ENCODE peak calls at places on chromosome 21, in ten cellular contexts. P is left ventricle myocardium inferior, W is fibroblast of lung, D is GM23338, B is NT2/D1, R is transverse colon, X is astrocyte of the spinal cord, O is body of pancreas, G is upper lobe of right lung, F is dorsolateral prefrontal cortex. Q is an unnamed sample.

GRCh38 chr21:45258476-45258875 is 29.2 kb downstream of the POFUT2 start:
- DNase-seq in P (no peak), W (no peak), D (no peak), B (no peak), R (no peak), X (no peak), O (no peak), G (peak; percentile 52), F (no peak), Q (no peak)

GRCh38 chr21:45698493-45698947 is 55.0 kb downstream of the PCBP3 start:
- DNase-seq in P (peak; percentile 59), W (peak; percentile 94), D (no peak), B (no peak), R (peak; percentile 36), X (peak; percentile 96), O (peak; percentile 65), G (no peak), F (no peak), Q (no peak)

GRCh38 chr21:43972850-43973633 is 39.1 kb upstream of the TRAPPC10 start:
- DNase-seq in P (no peak), W (no peak), D (no peak), B (no peak), R (no peak), X (no peak), O (no peak), G (no peak), F (no peak), Q (no peak)

GRCh38 chr21:26499475-26499874 is 73.6 kb downstream of the CYYR1 start:
- DNase-seq in P (no peak), W (no peak), D (no peak), B (no peak), R (no peak), X (no peak), O (no peak), G (no peak), F (no peak), Q (no peak)

GRCh38 chr21:26506951-26507350 is 66.1 kb downstream of the CYYR1 start:
- DNase-seq in P (no peak), W (peak; percentile 54), D (no peak), B (no peak), R (no peak), X (peak; percentile 70), O (no peak), G (no peak), F (no peak), Q (no peak)

GRCh38 chr21:24375201-24375600 is 1232.1 kb downstream of the MRPL39 start:
- DNase-seq in P (no peak), W (no peak), D (peak; percentile 34), B (no peak), R (no peak), X (no peak), O (no peak), G (peak; percentile 37), F (no peak), Q (no peak)

GRCh38 chr21:25243809-25244208 is 363.5 kb downstream of the MRPL39 start:
- DNase-seq in P (no peak), W (no peak), D (no peak), B (no peak), R (no peak), X (no peak), O (no peak), G (no peak), F (no peak), Q (no peak)

GRCh38 chr21:17738171-17738953 is 80.8 kb downstream of the C21orf91 start:
- DNase-seq in P (no peak), W (no peak), D (peak; percentile 51), B (no peak), R (peak; percentile 18), X (peak; percentile 18), O (peak; percentile 19), G (no peak), F (no peak), Q (no peak)

GRCh38 chr21:46152939-46153258 is 2.5 kb downstream of the FTCD start:
- DNase-seq in P (no peak), W (no peak), D (no peak), B (no peak), R (no peak), X (no peak), O (peak; percentile 1), G (no peak), F (peak; percentile 14), Q (no peak)

GRCh38 chr21:43728467-43729390 is 9.8 kb downstream of the PDXK start:
- DNase-seq in P (peak; percentile 95), W (peak; percentile 99), D (peak; percentile 94), B (peak; percentile 89), R (peak; percentile 88), X (peak; percentile 99), O (peak; percentile 90), G (peak; percentile 98), F (peak; percentile 85), Q (peak; percentile 71)

GRCh38 chr21:30234050-30234449 is 18.2 kb upstream of the CLDN8 start:
- DNase-seq in P (no peak), W (no peak), D (no peak), B (no peak), R (peak; percentile 20), X (no peak), O (no peak), G (no peak), F (no peak), Q (no peak)

GRCh38 chr21:42063578-42064521 is 7.3 kb upstream of the UMODL1 start:
- DNase-seq in P (no peak), W (peak; percentile 20), D (peak; percentile 20), B (no peak), R (peak; percentile 71), X (no peak), O (peak; percentile 35), G (no peak), F (no peak), Q (no peak)
- H3K4me3 ChIP-seq in P (no peak overlapping the region), W (no peak overlapping the region), D (no peak overlapping the region), B (no peak overlapping the region), R (no peak overlapping the region), X (no peak overlapping the region), O (no peak overlapping the region), G (peak overlapping the region; percentile 2), F (no peak overlapping the region), Q (no peak overlapping the region)

DNA sequence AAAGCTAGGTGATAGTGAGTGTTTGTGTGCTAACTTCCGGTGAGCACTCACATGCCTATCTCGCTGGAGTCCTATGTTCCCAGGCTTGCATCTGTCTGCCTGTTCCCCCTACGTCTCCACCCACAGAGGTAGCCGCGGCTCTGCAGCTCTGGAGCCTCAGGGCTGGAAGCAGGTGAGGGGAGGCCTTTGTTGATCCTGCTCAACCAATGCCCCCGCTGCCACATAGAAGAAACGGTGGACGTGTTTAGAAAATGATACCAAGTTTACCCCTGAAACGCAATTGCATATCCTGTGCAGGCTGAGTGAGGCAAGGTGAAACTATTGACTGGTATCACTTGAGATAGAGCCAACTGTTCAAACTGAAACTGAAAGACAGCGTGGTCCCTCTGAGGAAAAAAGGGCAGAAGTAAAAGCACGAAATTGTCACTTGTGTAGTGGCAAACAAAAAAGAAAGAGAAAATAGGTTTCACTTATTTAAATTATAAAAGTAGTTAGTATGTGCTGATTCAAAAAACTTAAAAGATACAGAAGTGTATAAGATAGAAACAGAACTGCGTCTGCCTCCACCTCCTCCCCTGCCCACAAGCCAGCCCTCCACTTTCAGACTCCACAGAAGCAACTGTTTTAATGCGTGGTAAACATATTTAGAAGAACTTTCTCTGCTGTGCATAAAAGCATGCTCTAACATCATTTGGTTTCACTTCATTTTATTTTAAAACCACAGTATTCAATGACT is 38.6 kb upstream of the ETS2 start:
- DNase-seq in P (no peak), W (no peak), D (no peak), B (no peak), R (peak; percentile 42), X (no peak), O (peak; percentile 65), G (peak; percentile 69), F (no peak), Q (no peak)
- H3K4me3 ChIP-seq in P (peak overlapping the region; percentile 50), W (no peak overlapping the region), D (no peak overlapping the region), B (no peak overlapping the region), R (peak overlapping the region; percentile 12), X (no peak overlapping the region), O (no peak overlapping the region), G (peak overlapping the region; percentile 45), F (no peak overlapping the region), Q (no peak overlapping the region)

DNA sequence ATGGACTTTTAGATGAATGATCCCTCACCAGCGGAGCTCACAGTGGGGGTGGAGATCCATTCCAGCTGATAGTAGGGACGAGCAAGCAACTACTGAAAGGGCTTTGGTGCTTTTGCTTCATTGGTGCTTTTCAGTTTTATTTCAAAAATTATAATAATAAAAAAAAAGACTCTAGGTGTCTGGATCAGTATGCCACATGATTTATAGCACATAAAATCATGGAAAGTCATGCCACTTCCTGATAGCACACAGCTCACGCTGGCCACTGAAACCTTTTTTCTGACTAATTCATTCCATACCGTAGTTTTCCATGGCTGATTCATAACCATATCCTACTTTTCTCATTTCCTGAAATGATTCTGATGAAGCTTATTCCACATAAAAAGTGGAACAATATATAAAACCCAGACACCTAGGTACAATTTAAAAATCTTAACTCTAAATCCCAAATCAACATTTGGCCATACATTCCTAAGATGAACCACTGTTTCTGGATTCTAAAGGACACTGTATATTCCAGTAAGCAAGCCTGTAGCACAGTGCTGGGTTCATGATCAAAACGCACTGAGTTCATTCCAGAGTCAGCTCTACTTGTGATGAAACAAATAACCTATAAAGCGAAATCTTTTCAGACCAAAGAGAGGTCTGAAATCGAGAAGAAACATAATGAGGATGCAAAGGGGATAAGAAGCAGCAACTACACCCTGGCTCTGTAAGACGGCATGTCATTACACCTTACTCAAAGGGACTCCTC is 41.4 kb upstream of the KCNE1 start:
- DNase-seq in P (no peak), W (peak; percentile 92), D (no peak), B (peak; percentile 44), R (no peak), X (peak; percentile 84), O (no peak), G (no peak), F (no peak), Q (no peak)
- H3K4me3 ChIP-seq in P (no peak overlapping the region), W (no peak overlapping the region), D (no peak overlapping the region), B (no peak overlapping the region), R (no peak overlapping the region), X (peak overlapping the region; percentile 14), O (no peak overlapping the region), G (no peak overlapping the region), F (no peak overlapping the region), Q (no peak overlapping the region)

GRCh38 chr21:35559128-35559831 is 501.0 kb downstream of the SETD4 start:
- DNase-seq in P (no peak), W (peak; percentile 98), D (no peak), B (no peak), R (no peak), X (peak; percentile 97), O (peak; percentile 10), G (no peak), F (no peak), Q (no peak)

GRCh38 chr21:35562876-35563275 is 497.4 kb downstream of the SETD4 start:
- DNase-seq in P (no peak), W (no peak), D (no peak), B (no peak), R (no peak), X (peak; percentile 37), O (no peak), G (no peak), F (no peak), Q (no peak)

GRCh38 chr21:35556536-35556935 is 503.8 kb downstream of the SETD4 start:
- DNase-seq in P (no peak), W (no peak), D (no peak), B (no peak), R (no peak), X (no peak), O (no peak), G (no peak), F (no peak), Q (no peak)

GRCh38 chr21:35561076-35561475 is 499.2 kb downstream of the SETD4 start:
- DNase-seq in P (no peak), W (peak; percentile 36), D (no peak), B (no peak), R (no peak), X (peak; percentile 36), O (no peak), G (no peak), F (no peak), Q (no peak)

GRCh38 chr21:35559881-35560280 is 500.4 kb downstream of the SETD4 start:
- DNase-seq in P (no peak), W (peak; percentile 65), D (no peak), B (no peak), R (no peak), X (peak; percentile 71), O (no peak), G (no peak), F (no peak), Q (no peak)
- H3K4me3 ChIP-seq in P (no peak overlapping the region), W (no peak overlapping the region), D (no peak overlapping the region), B (no peak overlapping the region), R (no peak overlapping the region), X (no peak overlapping the region), O (no peak overlapping the region), G (no peak overlapping the region), F (no peak overlapping the region), Q (no peak overlapping the region)